ENCODE peak calls at places on chromosome 7, in four cellular contexts. C, N, X and L are unnamed samples.

GRCh38 chr7:77698042-77698625 is 1.9 kb downstream of the RSBN1L start:
- DNase-seq in C (no peak), N (no peak), X (no peak), L (no peak)

GRCh38 chr7:43884617-43885016 is 15.3 kb upstream of the MRPS24 start:
- DNase-seq in C (no peak), N (no peak), X (no peak), L (no peak)

GRCh38 chr7:20642171-20642570 is 26.7 kb downstream of the ABCB5 start:
- DNase-seq in C (no peak), N (no peak), X (no peak), L (no peak)

GRCh38 chr7:2063562-2064360 is 169.0 kb downstream of the MAD1L1 start:
- DNase-seq in C (no peak), N (no peak), X (peak; percentile 50), L (peak; percentile 56)

GRCh38 chr7:17304926-17305325 is 6.5 kb downstream of the AHR start:
- DNase-seq in C (no peak), N (no peak), X (no peak), L (no peak)

GRCh38 chr7:106313966-106314365 is 29.2 kb upstream of the NAMPT start:
- DNase-seq in C (no peak), N (no peak), X (no peak), L (no peak)

GRCh38 chr7:157541295-157541608 is 204.4 kb downstream of the DNAJB6 start:
- DNase-seq in C (peak; percentile 37), N (no peak), X (no peak), L (no peak)

GRCh38 chr7:106371629-106372028 is 86.8 kb upstream of the NAMPT start:
- DNase-seq in C (peak; percentile 62), N (peak; percentile 46), X (no peak), L (no peak)

GRCh38 chr7:51141451-51141971 is 175.1 kb downstream of the COBL start:
- DNase-seq in C (no peak), N (no peak), X (no peak), L (no peak)

GRCh38 chr7:100022621-100023020 is 7.2 kb downstream of the ZKSCAN1 start:
- DNase-seq in C (peak; percentile 80), N (no peak), X (no peak), L (no peak)

GRCh38 chr7:75072978-75073282 is 672 bp downstream of the RCC1L start:
- DNase-seq in C (no peak), N (no peak), X (no peak), L (no peak)

GRCh38 chr7:67902143-67902542 is 905.5 kb downstream of the TYW1 start:
- DNase-seq in C (no peak), N (no peak), X (no peak), L (no peak)
- H3K4me3 ChIP-seq in C (no peak overlapping the region), N (no peak overlapping the region), X (peak overlapping the region; percentile 22), L (no peak overlapping the region)

GRCh38 chr7:28293529-28293835 is 112.9 kb upstream of the JAZF1 start:
- DNase-seq in C (no peak), N (no peak), X (no peak), L (no peak)
- TF ChIP-seq CTCF in C (no peak), N (no peak), X (no peak), L (no peak)

GRCh38 chr7:70778585-70778984 is 353.4 kb upstream of the GALNT17 start:
- DNase-seq in C (no peak), N (no peak), X (no peak), L (no peak)
- H3K4me3 ChIP-seq in C (no peak overlapping the region), N (no peak overlapping the region), X (no peak overlapping the region), L (no peak overlapping the region)

GRCh38 chr7:155935005-155935557 is 122.8 kb upstream of the SHH start:
- DNase-seq in C (no peak), N (no peak), X (no peak), L (no peak)
- TF ChIP-seq CTCF in C (no peak), N (no peak), X (no peak), L (no peak)

DNA sequence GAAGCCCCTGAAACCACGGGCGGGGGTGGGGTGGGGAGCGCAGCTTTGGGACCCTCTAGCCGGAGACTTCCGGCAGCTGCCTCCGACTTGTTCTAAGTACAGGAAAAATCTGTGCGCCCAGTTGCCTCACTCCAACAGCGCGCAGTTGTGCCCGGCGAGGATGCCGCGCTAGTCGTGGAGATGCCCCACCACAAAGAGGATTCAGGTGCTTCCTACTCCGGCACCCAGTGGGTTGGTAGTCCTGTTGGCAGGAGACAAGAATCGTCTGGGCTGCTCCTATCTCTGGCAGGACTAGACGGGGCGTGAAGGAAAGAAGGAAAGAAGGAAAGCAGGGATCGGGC is 461 bp upstream of the NPY start:
- DNase-seq in C (no peak), N (no peak), X (no peak), L (no peak)
- H3K4me3 ChIP-seq in C (no peak overlapping the region), N (no peak overlapping the region), X (peak overlapping the region; percentile 33), L (no peak overlapping the region)

DNA sequence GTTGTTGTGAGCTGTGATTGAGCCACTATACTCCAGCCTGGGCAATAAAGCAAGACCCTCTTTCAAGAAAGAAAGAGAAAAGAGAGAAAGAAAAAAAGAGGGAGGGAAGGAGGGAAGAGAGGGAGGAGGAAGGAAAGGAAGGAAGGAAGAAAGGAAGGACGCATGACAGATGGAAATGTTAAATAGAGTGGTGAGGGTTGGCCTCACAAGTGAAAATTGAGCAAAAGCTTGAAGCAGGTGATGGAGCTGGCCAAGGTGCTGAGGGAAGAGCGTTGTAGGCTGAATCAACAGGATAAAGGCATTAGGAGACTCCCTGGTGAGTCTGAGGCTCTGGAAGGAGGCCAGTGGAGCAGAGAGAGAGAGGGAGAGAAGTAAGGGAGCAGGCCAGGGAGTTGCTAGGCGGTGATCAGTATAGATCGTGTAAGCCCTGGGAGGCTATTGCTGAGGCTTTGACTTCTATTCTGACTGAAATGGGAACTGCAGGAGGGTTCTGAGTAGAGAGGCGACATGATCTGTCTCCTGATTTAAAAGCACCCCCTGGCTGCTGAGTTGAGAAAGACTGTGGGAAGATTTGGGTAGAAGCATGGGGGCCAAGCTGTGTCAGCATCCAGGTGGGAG is 26.5 kb upstream of the TMEM248 start:
- DNase-seq in C (no peak), N (no peak), X (no peak), L (no peak)
- TF ChIP-seq CTCF in C (no peak), N (no peak), X (peak; percentile 42), L (no peak)

GRCh38 chr7:94906035-94906796 is 1.2 kb upstream of the PPP1R9A start:
- DNase-seq in C (no peak), N (no peak), X (no peak), L (no peak)

GRCh38 chr7:94907420-94908203 is at the start of gene PPP1R9A:
- DNase-seq in C (peak; percentile 62), N (no peak), X (peak; percentile 33), L (peak; percentile 45)

GRCh38 chr7:94908204-94909022 is 1.0 kb downstream of the PPP1R9A start:
- DNase-seq in C (peak; percentile 56), N (no peak), X (peak; percentile 19), L (peak; percentile 20)

GRCh38 chr7:94909023-94909466 is 1.7 kb downstream of the PPP1R9A start:
- DNase-seq in C (no peak), N (no peak), X (no peak), L (no peak)

DNA sequence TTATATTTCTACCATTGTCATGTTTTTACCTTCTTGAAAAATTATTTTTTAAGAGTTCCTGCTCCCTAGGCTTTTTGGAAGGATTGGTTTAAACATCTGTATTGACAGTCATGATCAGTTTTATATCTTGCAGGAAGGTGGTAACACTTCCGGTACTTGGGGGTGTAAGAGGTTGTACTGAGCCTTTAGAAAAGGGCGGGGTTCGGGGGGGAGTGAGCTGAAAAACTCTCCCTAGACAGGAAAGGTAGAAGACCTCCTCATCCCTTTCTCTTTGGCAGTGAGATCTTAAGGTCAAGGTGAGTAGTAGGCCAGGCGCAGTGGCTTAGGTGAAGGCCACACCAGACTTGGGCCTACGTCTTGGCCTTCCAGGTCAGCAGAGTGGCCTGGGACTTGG is 371 bp upstream of the PPP1R9A start:
- DNase-seq in C (no peak), N (no peak), X (no peak), L (no peak)
- H3K4me3 ChIP-seq in C (peak overlapping the region; percentile 36), N (peak overlapping the region; percentile 58), X (peak overlapping the region; percentile 74), L (peak overlapping the region; percentile 59)

GRCh38 chr7:140393756-140394306 is 4.5 kb downstream of the SLC37A3 start:
- DNase-seq in C (no peak), N (peak; percentile 4), X (no peak), L (no peak)

GRCh38 chr7:140400381-140400780 is 2.1 kb upstream of the SLC37A3 start:
- DNase-seq in C (no peak), N (no peak), X (no peak), L (no peak)

GRCh38 chr7:140398821-140399220 is 491 bp upstream of the SLC37A3 start:
- DNase-seq in C (no peak), N (no peak), X (no peak), L (no peak)

GRCh38 chr7:140402178-140402835 is 1.6 kb upstream of the RAB19 start:
- DNase-seq in C (no peak), N (no peak), X (no peak), L (no peak)

GRCh38 chr7:140397784-140398750 is at the start of gene SLC37A3:
- DNase-seq in C (peak; percentile 92), N (peak; percentile 78), X (peak; percentile 86), L (peak; percentile 87)
- TF ChIP-seq CTCF in C (peak; percentile 5), N (peak; percentile 22), X (peak; percentile 44), L (peak; percentile 20)

DNA sequence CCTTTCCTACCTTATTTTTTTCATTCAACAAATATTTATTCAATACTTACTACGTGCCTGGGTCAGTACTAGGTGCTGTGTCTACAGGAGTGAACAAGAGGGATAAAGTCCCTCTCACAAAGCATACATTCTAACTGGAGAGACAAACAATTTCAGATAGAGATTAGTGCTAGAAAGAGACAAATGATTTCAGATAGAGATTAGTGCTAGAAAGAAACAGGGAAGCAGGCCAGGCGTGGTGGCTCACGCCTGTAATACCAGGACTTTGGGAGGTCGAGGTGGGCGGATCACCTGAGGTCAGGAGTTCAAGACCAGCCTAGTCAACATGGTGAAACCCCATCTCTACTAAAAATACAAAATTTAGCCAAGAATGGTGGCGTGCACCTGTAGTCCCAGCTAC is 34.6 kb downstream of the RBM28 start:
- DNase-seq in C (no peak), N (no peak), X (no peak), L (no peak)
- H3K4me3 ChIP-seq in C (no peak overlapping the region), N (no peak overlapping the region), X (no peak overlapping the region), L (no peak overlapping the region)